ENCODE peak calls at places on chromosomes 6 and 20, in five cellular contexts. K is neural crest cell, Z is Calu3, N is B cell, F is omental fat pad. G is an unnamed sample.

GRCh38 chr20:16615199-16615598 is 42.0 kb upstream of the KIF16B start:
- DNase-seq in K (no peak), Z (no peak), N (no peak), F (no peak), G (no peak)

GRCh38 chr20:48818481-48818987 is 9.3 kb downstream of the PREX1 start:
- DNase-seq in K (no peak), Z (no peak), N (peak), F (no peak), G (no peak)

GRCh38 chr20:45053441-45054351 is 47.2 kb downstream of the KCNS1 start:
- DNase-seq in K (no peak), Z (no peak), N (no peak), F (no peak), G (no peak)

GRCh38 chr6:10429638-10430427 is 15.0 kb upstream of the TFAP2A start:
- DNase-seq in K (no peak), Z (peak), N (no peak), F (no peak), G (no peak)

GRCh38 chr6:14371530-14371929 is 254.0 kb downstream of the CD83 start:
- DNase-seq in K (no peak), Z (no peak), N (no peak), F (no peak), G (no peak)

GRCh38 chr6:34568341-34568680 is 12.2 kb upstream of the SPDEF start:
- DNase-seq in K (no peak), Z (peak), N (no peak), F (no peak), G (no peak)

GRCh38 chr20:12372557-12372956 is 454.9 kb downstream of the BTBD3 start:
- DNase-seq in K (no peak), Z (no peak), N (no peak), F (no peak), G (no peak)

GRCh38 chr20:35641743-35642142 is 23.0 kb downstream of the CPNE1 start:
- DNase-seq in K (no peak), Z (no peak), N (no peak), F (no peak), G (no peak)

GRCh38 chr6:133644548-133644947 is 244.4 kb upstream of the TCF21 start:
- DNase-seq in K (no peak), Z (no peak), N (no peak), F (no peak), G (no peak)

GRCh38 chr6:33896391-33897192 is 92.8 kb upstream of the MLN start:
- DNase-seq in K (no peak), Z (no peak), N (no peak), F (no peak), G (no peak)

GRCh38 chr6:148221580-148221979 is 121.1 kb upstream of the SASH1 start:
- DNase-seq in K (no peak), Z (no peak), N (no peak), F (no peak), G (no peak)

GRCh38 chr20:41149679-41150131 is 12.4 kb downstream of the PLCG1 start:
- DNase-seq in K (no peak), Z (no peak), N (no peak), F (no peak), G (no peak)

GRCh38 chr6:89026151-89026550 is 54.4 kb upstream of the PNRC1 start:
- DNase-seq in K (no peak), Z (no peak), N (no peak), F (no peak), G (no peak)

GRCh38 chr6:131255911-131256310 is 120.6 kb downstream of the AKAP7 start:
- DNase-seq in K (no peak), Z (no peak), N (no peak), F (no peak), G (no peak)

GRCh38 chr20:35838213-35838612 is 66.4 kb downstream of the PHF20 start:
- DNase-seq in K (no peak), Z (no peak), N (no peak), F (no peak), G (no peak)

GRCh38 chr6:31652925-31653724 is 664 bp upstream of the BAG6 start:
- DNase-seq in K (no peak), Z (no peak), N (peak), F (peak), G (peak)

GRCh38 chr20:38249536-38250310 is 10.8 kb downstream of the KIAA1755 start:
- DNase-seq in K (no peak), Z (no peak), N (no peak), F (no peak), G (no peak)

GRCh38 chr20:58389968-58390658 is 1.1 kb downstream of the VAPB start:
- DNase-seq in K (no peak), Z (no peak), N (no peak), F (no peak), G (no peak)

GRCh38 chr6:168137024-168137423 is 58.0 kb upstream of the FRMD1 start:
- DNase-seq in K (no peak), Z (no peak), N (no peak), F (no peak), G (no peak)

GRCh38 chr6:35471836-35472345 is 3.7 kb downstream of the RPL10A start:
- DNase-seq in K (no peak), Z (no peak), N (no peak), F (no peak), G (no peak)

G was measured in GOT3.